ENCODE peak calls at places on chromosomes 1 and 21, in seven cellular contexts. R is fibroblast of the aortic adventitia, T is foreskin fibroblast, C is H7, Z is HCT116, L is keratinocyte, O is T-helper 2 cell. A is an unnamed sample.

GRCh38 chr21:35833388-35833787 is 226.9 kb downstream of the SETD4 start:
- DNase-seq in C (no peak), Z (no peak), O (no peak), L (no peak), R (no peak), T (no peak), A (no peak)

GRCh38 chr1:175665628-175666027 is 77.8 kb downstream of the TNR start:
- DNase-seq in R (no peak), O (no peak), L (no peak), C (no peak), T (no peak), Z (no peak), A (no peak)

GRCh38 chr1:230877139-230877923 is 9.0 kb upstream of the C1orf198 start:
- DNase-seq in R (peak), O (no peak), L (no peak), C (no peak), Z (no peak), T (peak), A (no peak)

GRCh38 chr1:154221815-154222081 is 993 bp downstream of the UBAP2L start:
- DNase-seq in O (no peak), L (no peak), R (peak), C (no peak), T (peak), Z (no peak), A (no peak)

GRCh38 chr1:23394664-23395063 is 25.0 kb upstream of the ZNF436 start:
- DNase-seq in L (no peak), R (peak), O (no peak), C (peak), Z (no peak), T (peak), A (no peak)

GRCh38 chr1:100649128-100649527 is 70.4 kb upstream of the VCAM1 start:
- DNase-seq in Z (no peak), R (no peak), O (no peak), L (no peak), T (no peak), C (no peak), A (no peak)

GRCh38 chr1:221887091-221887746 is 145.3 kb upstream of the DUSP10 start:
- DNase-seq in Z (peak), T (peak), R (peak), C (no peak), O (no peak), L (peak), A (peak)

GRCh38 chr1:202315576-202316168 is 26.1 kb downstream of the UBE2T start:
- DNase-seq in T (peak), R (peak), C (peak), O (peak), Z (peak), L (peak), A (peak)

GRCh38 chr1:18907021-18907913 is 4.9 kb upstream of the ALDH4A1 start:
- DNase-seq in C (peak), T (peak), O (no peak), R (peak), L (no peak), Z (peak), A (peak)

GRCh38 chr1:47662068-47662467 is 224.2 kb downstream of the FOXD2 start:
- DNase-seq in L (no peak), Z (no peak), O (no peak), R (no peak), C (no peak), T (no peak), A (no peak)

GRCh38 chr1:96837817-96838216 is 116.2 kb downstream of the PTBP2 start:
- DNase-seq in O (no peak), R (no peak), Z (no peak), T (no peak), C (no peak), L (no peak), A (no peak)

GRCh38 chr1:246002725-246003441 is 504.2 kb downstream of the SMYD3 start:
- DNase-seq in L (no peak), O (peak), T (peak), R (peak), Z (peak), C (peak), A (peak)

GRCh38 chr1:10823000-10823401 is 26.6 kb upstream of the CASZ1 start:
- DNase-seq in L (no peak), O (no peak), R (peak), Z (no peak), T (no peak), C (no peak), A (no peak)

GRCh38 chr1:207495816-207496792 is at the start of gene CR1:
- DNase-seq in T (peak), C (peak), L (no peak), Z (no peak), R (no peak), O (no peak), A (no peak)

GRCh38 chr1:211944733-211945500 is 90.4 kb downstream of the INTS7 start:
- DNase-seq in L (peak), T (peak), R (peak), O (no peak), Z (no peak), C (peak), A (peak)

GRCh38 chr1:10308001-10308400 is 90.9 kb upstream of the PGD start:
- DNase-seq in T (no peak), L (no peak), Z (no peak), R (peak), O (no peak), C (no peak), A (no peak)

GRCh38 chr1:107831921-107832320 is 133.1 kb downstream of the VAV3 start:
- DNase-seq in C (no peak), T (no peak), L (no peak), Z (no peak), O (no peak), R (no peak), A (no peak)

GRCh38 chr1:39102537-39103320 is 76.6 kb downstream of the NDUFS5 start:
- DNase-seq in Z (peak), C (peak), O (no peak), L (no peak), R (peak), T (peak), A (peak)

GRCh38 chr1:161350666-161351065 is 17.0 kb downstream of the CFAP126 start:
- DNase-seq in Z (no peak), O (no peak), T (no peak), C (no peak), L (no peak), R (no peak), A (no peak)

GRCh38 chr1:33259879-33260278 is 3.6 kb downstream of the ZNF362 start:
- DNase-seq in Z (no peak), C (no peak), O (no peak), R (no peak), T (no peak), L (no peak), A (no peak)

GRCh38 chr1:107228704-107229103 is 87.9 kb downstream of the NTNG1 start:
- DNase-seq in R (peak), C (no peak), T (peak), Z (no peak), L (peak), O (no peak), A (no peak)

GRCh38 chr1:211634461-211634860 is 41.0 kb downstream of the NEK2 start:
- DNase-seq in R (no peak), L (no peak), Z (no peak), T (no peak), C (no peak), O (no peak), A (no peak)

GRCh38 chr21:45640001-45640887 is 3.3 kb upstream of the PCBP3 start:
- DNase-seq in R (no peak), T (no peak), L (no peak), O (no peak), Z (no peak), C (peak), A (no peak)

GRCh38 chr1:37479255-37480124 is 5.1 kb downstream of the ZC3H12A start:
- DNase-seq in O (peak), C (peak), L (peak), R (peak), T (peak), Z (peak), A (no peak)